ENCODE peak calls at places on chromosomes 2 and 18, in six cellular contexts. R is uterus, D is breast epithelium, V is heart left ventricle, C is Peyer's patch, J is A549. L is an unnamed sample.

GRCh38 chr2:72220170-72220569 is 72.5 kb upstream of the CYP26B1 start:
- DNase-seq in R (no peak), D (no peak), J (peak), V (no peak), C (no peak), L (no peak)

GRCh38 chr2:166560022-166560421 is 66.0 kb upstream of the SCN7A start:
- DNase-seq in J (no peak), D (no peak), V (no peak), C (no peak), R (no peak), L (no peak)

GRCh38 chr2:174174741-174175140 is 73.6 kb downstream of the OLA1 start:
- DNase-seq in D (no peak), C (no peak), R (no peak), V (no peak), J (no peak), L (no peak)

GRCh38 chr2:31038385-31038784 is 99.9 kb downstream of the GALNT14 start:
- DNase-seq in V (no peak), D (no peak), J (peak), C (no peak), R (no peak), L (no peak)

GRCh38 chr2:124880995-124881394 is 855.9 kb downstream of the CNTNAP5 start:
- DNase-seq in V (no peak), R (no peak), D (no peak), J (no peak), C (no peak), L (no peak)

GRCh38 chr2:25062461-25062860 is 20.6 kb downstream of the EFR3B start:
- DNase-seq in C (no peak), J (no peak), V (no peak), D (peak), R (no peak), L (no peak)

GRCh38 chr2:174984561-174984960 is 20.6 kb downstream of the CHN1 start:
- DNase-seq in V (no peak), C (no peak), J (no peak), D (no peak), R (no peak), L (no peak)

GRCh38 chr2:210072922-210073509 is 70.6 kb downstream of the RPE start:
- DNase-seq in J (peak), R (no peak), V (no peak), C (no peak), D (no peak), L (no peak)

GRCh38 chr2:212337486-212338343 is 200.9 kb downstream of the ERBB4 start:
- DNase-seq in C (no peak), D (no peak), R (no peak), J (no peak), V (no peak), L (no peak)

GRCh38 chr2:26786207-26787023 is 559 bp downstream of the CENPA start:
- DNase-seq in V (peak), R (no peak), J (no peak), D (no peak), C (no peak), L (no peak)

GRCh38 chr2:176139170-176139611 is 9.7 kb downstream of the HOXD8 start:
- DNase-seq in J (no peak), D (no peak), C (no peak), R (peak), V (no peak), L (no peak)

GRCh38 chr2:226660524-226660923 is 139.1 kb downstream of the IRS1 start:
- DNase-seq in J (no peak), R (peak), V (no peak), D (no peak), C (peak), L (peak)

GRCh38 chr2:67649331-67650071 is 252.4 kb downstream of the ETAA1 start:
- DNase-seq in C (no peak), R (peak), D (no peak), V (peak), J (peak), L (no peak)

GRCh38 chr18:39199231-39199855 is 1633.7 kb upstream of the CELF4 start:
- DNase-seq in V (no peak), D (no peak), J (no peak), C (no peak), R (no peak), L (no peak)

GRCh38 chr2:8605350-8606065 is 76.3 kb upstream of the ID2 start:
- DNase-seq in V (no peak), R (no peak), C (no peak), J (peak), D (no peak), L (no peak)

GRCh38 chr2:160137457-160137856 is 62.6 kb downstream of the ITGB6 start:
- DNase-seq in R (no peak), V (peak), C (no peak), D (no peak), J (no peak), L (no peak)

GRCh38 chr18:25805323-25805722 is 285.1 kb downstream of the SS18 start:
- DNase-seq in D (no peak), R (no peak), C (no peak), V (no peak), J (no peak), L (peak)

GRCh38 chr18:14053661-14054060 is 78.6 kb downstream of the ZNF519 start:
- DNase-seq in C (no peak), J (no peak), R (no peak), V (no peak), D (no peak), L (no peak)

GRCh38 chr2:98759338-98759737 is 28.4 kb upstream of the MGAT4A start:
- DNase-seq in J (no peak), V (no peak), C (no peak), D (no peak), R (no peak), L (no peak)

GRCh38 chr2:98759827-98760625 is 29.1 kb upstream of the MGAT4A start:
- DNase-seq in C (peak), J (no peak), D (no peak), R (no peak), V (no peak), L (no peak)

GRCh38 chr2:98761909-98762308 is 31.0 kb upstream of the MGAT4A start:
- DNase-seq in J (no peak), D (no peak), R (no peak), V (no peak), C (no peak), L (no peak)

GRCh38 chr2:98761267-98761781 is 30.4 kb upstream of the MGAT4A start:
- DNase-seq in J (no peak), R (no peak), V (no peak), D (no peak), C (peak), L (no peak)

DNA sequence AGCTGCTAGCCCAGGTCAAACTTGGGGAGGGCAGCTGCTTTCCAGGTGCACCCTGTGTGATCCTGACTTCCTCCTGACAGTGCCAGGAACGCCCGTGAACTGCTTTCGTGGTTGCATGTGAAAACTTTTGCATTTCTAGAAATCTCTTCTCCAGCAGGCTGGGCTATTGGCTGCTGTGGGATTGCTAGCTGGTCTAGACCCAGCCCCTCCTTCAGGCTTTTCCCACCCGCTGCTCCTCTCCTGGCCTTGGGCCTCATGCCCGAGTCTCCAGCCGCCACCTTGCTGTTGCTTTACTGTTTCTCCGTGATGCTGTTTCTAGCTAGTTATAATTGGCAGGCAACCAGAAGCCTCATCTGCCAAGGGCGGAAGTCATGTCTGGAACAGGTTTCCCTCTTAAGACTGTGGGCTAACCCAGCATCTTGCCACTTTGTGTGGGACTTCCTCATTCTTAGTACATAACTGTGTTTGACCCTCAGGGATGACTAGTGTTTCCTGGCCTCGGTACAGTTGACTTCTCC is 27.0 kb upstream of the MGAT4A start:
- DNase-seq in D (peak), R (peak), V (peak), J (peak), C (peak), L (peak)
- H3K4me3 ChIP-seq in D (peak), R (no peak), V (no peak), J (no peak), C (peak), L (no peak)

DNA sequence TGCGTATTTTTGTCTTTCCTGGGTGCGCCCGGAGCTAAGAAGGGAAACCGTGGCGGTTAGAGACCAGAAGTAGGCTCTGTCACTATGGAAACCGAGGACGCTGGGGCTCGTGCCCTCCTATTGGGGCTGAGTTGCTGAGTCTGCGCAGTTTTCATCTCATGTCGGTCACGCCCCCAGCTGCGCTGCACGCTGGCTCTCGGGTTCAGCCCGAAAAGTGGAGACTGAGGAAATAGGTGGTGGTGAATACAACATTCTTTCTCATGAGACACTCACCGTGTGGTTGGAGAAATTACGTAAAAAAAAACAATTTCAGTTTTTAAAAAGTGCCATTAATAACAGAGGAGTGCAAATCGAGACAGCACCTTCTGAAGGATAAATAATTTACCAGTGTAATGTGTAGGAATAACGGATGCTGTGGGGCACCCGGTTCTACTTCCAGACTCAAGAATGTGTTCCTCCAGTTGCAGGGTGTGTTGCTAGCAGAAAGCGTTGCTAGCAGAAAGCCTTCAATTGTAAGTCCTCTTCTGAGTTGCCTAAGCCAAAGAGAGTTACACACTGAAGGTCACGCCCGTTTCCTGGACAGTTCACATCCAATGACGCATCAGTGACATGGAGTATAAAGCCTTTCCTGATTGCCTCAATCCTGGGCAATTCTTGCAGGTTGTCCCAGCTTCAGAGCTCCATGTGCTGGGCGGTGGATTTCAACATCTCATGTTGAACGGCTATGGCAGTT is 20.4 kb upstream of the CXXC1 start:
- DNase-seq in C (peak), D (peak), R (peak), J (peak), V (peak), L (peak)
- TF ChIP-seq POLR2A in C (no peak), D (no peak), R (no peak), J (no peak), V (no peak), L (no peak)

GRCh38 chr2:86703704-86704370 is 16.3 kb upstream of the RMND5A start:
- DNase-seq in J (peak), R (no peak), D (no peak), V (no peak), C (peak), L (peak)
- TF ChIP-seq CTCF in J (no peak), R (no peak), D (no peak), V (no peak), C (no peak), L (no peak)

GRCh38 chr2:231190531-231191197 is 7.8 kb upstream of the ARMC9 start:
- DNase-seq in V (peak), C (no peak), J (no peak), D (peak), R (peak), L (no peak)
- H3K4me3 ChIP-seq in V (peak), C (peak), J (no peak), D (peak), R (peak), L (no peak)

GRCh38 chr18:3251249-3251962 is 3.8 kb downstream of the MYL12A start:
- DNase-seq in V (no peak), D (no peak), C (no peak), R (no peak), J (no peak), L (no peak)

GRCh38 chr18:3248062-3248669 is 565 bp downstream of the MYL12A start:
- DNase-seq in J (no peak), C (no peak), D (no peak), R (no peak), V (no peak), L (no peak)

GRCh38 chr18:3251963-3252277 is 4.3 kb downstream of the MYL12A start:
- DNase-seq in R (no peak), D (no peak), V (no peak), C (no peak), J (no peak), L (no peak)

GRCh38 chr18:3248670-3249359 is 1.2 kb downstream of the MYL12A start:
- DNase-seq in D (no peak), R (no peak), J (peak), C (peak), V (no peak), L (peak)

GRCh38 chr18:3250237-3251107 is 2.9 kb downstream of the MYL12A start:
- DNase-seq in D (no peak), V (no peak), R (no peak), C (no peak), J (no peak), L (no peak)
- TF ChIP-seq POLR2A in D (no peak), V (no peak), R (no peak), C (no peak), J (no peak), L (no peak)

DNA sequence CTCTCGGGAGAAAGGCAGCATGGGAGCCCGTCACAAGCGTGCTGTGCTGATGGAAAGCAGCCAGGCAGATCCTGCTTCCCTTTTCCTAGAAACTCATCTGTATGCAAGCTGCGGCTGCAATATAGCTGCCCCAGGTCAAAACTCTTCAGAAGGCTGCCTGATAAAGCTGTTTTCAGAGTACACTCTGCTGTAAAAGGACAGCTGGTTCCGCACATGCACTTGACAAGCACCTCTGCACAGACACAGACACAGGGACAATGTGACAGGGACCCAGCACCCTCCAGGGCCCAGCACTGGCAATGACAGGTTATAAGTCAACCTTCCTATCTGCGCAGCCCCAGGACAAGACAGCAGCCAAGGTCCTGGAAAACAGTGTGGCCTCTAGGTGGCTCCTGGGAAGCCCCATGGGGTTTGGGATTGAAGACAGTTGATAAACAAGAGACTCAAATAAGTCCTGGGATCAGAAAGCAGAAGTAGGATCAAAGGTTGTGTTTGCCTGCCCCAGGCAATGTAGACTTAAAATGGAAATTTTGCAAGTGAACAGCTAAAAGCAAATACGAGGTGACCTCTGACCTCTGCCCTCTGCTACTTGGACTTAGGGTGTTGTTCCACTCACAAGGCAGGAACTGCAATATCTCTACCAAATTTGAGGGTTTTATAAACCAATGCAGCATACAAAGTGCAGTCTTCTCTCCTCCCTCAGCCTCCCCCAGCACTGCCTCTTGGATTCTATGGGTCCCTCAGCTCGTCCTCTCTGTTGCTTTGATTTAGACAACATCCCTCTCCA is 16.9 kb downstream of the SLC66A2 start:
- DNase-seq in V (peak), R (peak), J (no peak), D (peak), C (peak), L (no peak)
- TF ChIP-seq CTCF in V (no peak), R (no peak), J (no peak), D (no peak), C (no peak), L (no peak)

DNA sequence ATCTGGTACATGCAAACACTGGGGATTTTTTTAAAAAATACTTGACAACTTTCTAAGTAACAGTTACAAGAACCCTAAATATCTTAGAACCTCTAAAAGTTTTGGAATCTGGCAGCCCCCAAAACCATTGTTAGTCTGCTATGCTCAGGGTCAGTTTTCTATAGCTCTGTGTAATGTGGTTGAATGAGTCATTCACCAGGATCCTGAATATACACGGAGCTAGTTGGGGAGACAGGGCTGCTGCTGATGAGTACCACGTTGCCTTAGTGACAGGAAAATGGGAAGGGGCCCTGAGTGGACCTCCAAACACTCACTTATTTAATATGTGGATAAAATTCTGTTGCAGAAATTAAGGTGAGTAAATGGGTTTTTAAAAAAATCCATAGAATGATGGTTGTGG is 36.9 kb upstream of the TANC1 start:
- DNase-seq in R (no peak), C (no peak), J (no peak), D (no peak), V (no peak), L (no peak)
- H3K4me3 ChIP-seq in R (no peak), C (no peak), J (no peak), D (no peak), V (no peak), L (no peak)